ENCODE peak calls at places on chromosomes 6 and 20, in ten cellular contexts. I is renal cortical epithelial cell; A is activated effector memory CD4-positive, alpha-beta T cell treated with anti-CD3 and anti-CD28 coated beads, Interleukin-2, amount 50 U/mL, for 16 hours; K is globus pallidus; S is activated CD4-positive, CD25-positive, alpha-beta regulatory T cell treated with anti-CD3 and anti-CD28 coated beads, Interleukin-2, amount 50 U/mL, for 72 hours; T is EL; L is A549; Q is memory B cell; H is GM03348; G is hepatic stellate cell. D is an unnamed sample.

GRCh38 chr6:163745566-163746400 is 331.3 kb downstream of the QKI start:
- DNase-seq in I (peak), A (no peak), K (no peak), S (no peak), T (peak), L (peak), Q (no peak), H (peak), G (peak), D (peak)

GRCh38 chr6:87209812-87210211 is 54.4 kb downstream of the ZNF292 start:
- DNase-seq in I (no peak), A (no peak), K (no peak), S (no peak), T (no peak), L (no peak), Q (no peak), H (no peak), G (no peak), D (no peak)

GRCh38 chr6:94454231-94454630 is 1034.9 kb upstream of the EPHA7 start:
- DNase-seq in I (no peak), A (no peak), K (no peak), S (no peak), T (no peak), L (no peak), Q (no peak), H (no peak), G (no peak), D (no peak)

GRCh38 chr6:109295109-109295765 is 87.0 kb downstream of the CD164 start:
- DNase-seq in I (no peak), A (no peak), K (no peak), S (no peak), T (no peak), L (no peak), Q (no peak), H (no peak), G (no peak), D (no peak)

GRCh38 chr6:117919775-117920492 is 12.9 kb downstream of the SLC35F1 start:
- DNase-seq in I (no peak), A (no peak), K (peak), S (no peak), T (no peak), L (no peak), Q (no peak), H (peak), G (no peak), D (no peak)

GRCh38 chr6:106360989-106361430 is 493 bp downstream of the CRYBG1 start:
- DNase-seq in I (no peak), A (peak), K (no peak), S (peak), T (no peak), L (no peak), Q (peak), H (peak), G (no peak), D (no peak)

GRCh38 chr6:157813757-157814455 is 9.1 kb upstream of the SNX9 start:
- DNase-seq in I (peak), A (no peak), K (no peak), S (no peak), T (peak), L (no peak), Q (no peak), H (peak), G (no peak), D (peak)

GRCh38 chr6:108108374-108108773 is 33.8 kb upstream of the OSTM1 start:
- DNase-seq in I (no peak), A (no peak), K (no peak), S (no peak), T (no peak), L (no peak), Q (no peak), H (no peak), G (no peak), D (no peak)

GRCh38 chr6:9116026-9116425 is 680.7 kb upstream of the SLC35B3 start:
- DNase-seq in I (peak), A (no peak), K (no peak), S (no peak), T (peak), L (no peak), Q (no peak), H (peak), G (no peak), D (peak)

GRCh38 chr6:132122176-132122575 is 171.0 kb upstream of the CCN2 start:
- DNase-seq in I (no peak), A (no peak), K (no peak), S (no peak), T (no peak), L (no peak), Q (no peak), H (no peak), G (no peak), D (no peak)

GRCh38 chr6:108942556-108943492 is 94.6 kb downstream of the ARMC2 start:
- DNase-seq in I (no peak), A (peak), K (no peak), S (peak), T (no peak), L (no peak), Q (peak), H (no peak), G (no peak), D (no peak)

GRCh38 chr6:150567360-150567759 is 32.3 kb upstream of the PLEKHG1 start:
- DNase-seq in I (peak), A (no peak), K (peak), S (no peak), T (no peak), L (no peak), Q (no peak), H (no peak), G (no peak), D (no peak)

GRCh38 chr6:111981441-111981840 is 72.5 kb upstream of the CCN6 start:
- DNase-seq in I (no peak), A (no peak), K (no peak), S (no peak), T (no peak), L (no peak), Q (no peak), H (peak), G (no peak), D (no peak)

GRCh38 chr20:62122659-62123449 is 579 bp downstream of the LSM14B start:
- DNase-seq in I (peak), A (peak), K (no peak), S (peak), T (peak), L (no peak), Q (peak), H (peak), G (peak), D (no peak)

GRCh38 chr20:32067234-32067821 is 15.3 kb downstream of the HCK start:
- DNase-seq in I (peak), A (no peak), K (no peak), S (no peak), T (peak), L (no peak), Q (no peak), H (peak), G (peak), D (peak)

GRCh38 chr6:150857062-150857905 is 8.2 kb upstream of the MTHFD1L start:
- DNase-seq in I (peak), A (no peak), K (no peak), S (no peak), T (peak), L (peak), Q (no peak), H (peak), G (peak), D (peak)

GRCh38 chr6:33578588-33579011 is 1.5 kb downstream of the BAK1 start:
- DNase-seq in I (no peak), A (peak), K (no peak), S (no peak), T (no peak), L (no peak), Q (no peak), H (no peak), G (no peak), D (no peak)

GRCh38 chr20:46545077-46545826 is 5.2 kb downstream of the OCSTAMP start:
- DNase-seq in I (peak), A (peak), K (no peak), S (no peak), T (no peak), L (no peak), Q (no peak), H (no peak), G (no peak), D (no peak)

D was measured in astrocyte of the cerebellum.